ENCODE peak calls at places on chromosomes 13 and 19, in seven cellular contexts. O, A, K, V, D, X and H are unnamed samples.

GRCh38 chr19:18868380-18869230 is 27.4 kb downstream of the CERS1 start:
- DNase-seq in O (no peak), A (no peak), K (no peak), V (no peak), D (no peak), X (no peak), H (no peak)

GRCh38 chr19:58558066-58558622 is at the start of gene UBE2M:
- DNase-seq in O (peak), A (no peak), K (peak), V (peak), D (no peak), X (no peak), H (no peak)

GRCh38 chr19:49064768-49065611 is at the start of gene NTF4:
- DNase-seq in O (no peak), A (no peak), K (peak), V (no peak), D (no peak), X (no peak), H (no peak)

GRCh38 chr13:109809216-109809890 is 23.0 kb upstream of the IRS2 start:
- DNase-seq in O (peak), A (no peak), K (no peak), V (no peak), D (no peak), X (no peak), H (no peak)

GRCh38 chr13:27481766-27482165 is 31.4 kb upstream of the MTIF3 start:
- DNase-seq in O (peak), A (peak), K (peak), V (peak), D (peak), X (no peak), H (no peak)

GRCh38 chr13:31827707-31828106 is 88.4 kb downstream of the RXFP2 start:
- DNase-seq in O (no peak), A (no peak), K (no peak), V (no peak), D (no peak), X (no peak), H (no peak)

GRCh38 chr19:51689751-51690358 is 3.3 kb upstream of the SPACA6 start:
- DNase-seq in O (no peak), A (peak), K (peak), V (no peak), D (no peak), X (no peak), H (no peak)

GRCh38 chr13:48507024-48507423 is 25.9 kb downstream of the RCBTB2 start:
- DNase-seq in O (no peak), A (no peak), K (no peak), V (no peak), D (no peak), X (no peak), H (peak)

GRCh38 chr13:99281811-99282263 is 23.7 kb upstream of the GPR18 start:
- DNase-seq in O (no peak), A (no peak), K (no peak), V (peak), D (no peak), X (no peak), H (no peak)

GRCh38 chr19:41249707-41250423 is 14.3 kb upstream of the HNRNPUL1 start:
- DNase-seq in O (no peak), A (no peak), K (no peak), V (no peak), D (no peak), X (no peak), H (no peak)